ENCODE peak calls at places on chromosomes 11 and 22, in nine cellular contexts. One of them, this sample, is unnamed.

GRCh38 chr11:85040166-85040565 is 587.0 kb downstream of the DLG2 start:
- DNase-seq in brain microvascular endothelial cell: no peak
- DNase-seq in right lobe of liver: no peak
- DNase-seq in AG04450: peak; percentile 33
- DNase-seq in SK-N-SH: no peak
- DNase-seq in psoas muscle: no peak
- DNase-seq in neural progenitor cell: no peak
- DNase-seq in body of pancreas: no peak
- DNase-seq in vagina: no peak
- DNase-seq in this sample: no peak

GRCh38 chr11:60803273-60803936 is 18.3 kb downstream of the MS4A10 start:
- DNase-seq in brain microvascular endothelial cell: no peak
- DNase-seq in right lobe of liver: no peak
- DNase-seq in AG04450: no peak
- DNase-seq in SK-N-SH: no peak
- DNase-seq in psoas muscle: peak; percentile 1
- DNase-seq in neural progenitor cell: no peak
- DNase-seq in body of pancreas: no peak
- DNase-seq in vagina: no peak
- DNase-seq in this sample: no peak

GRCh38 chr22:26558246-26558895 is 31.6 kb downstream of the TPST2 start:
- DNase-seq in brain microvascular endothelial cell: peak; percentile 64
- DNase-seq in right lobe of liver: peak; percentile 54
- DNase-seq in AG04450: no peak
- DNase-seq in SK-N-SH: no peak
- DNase-seq in psoas muscle: no peak
- DNase-seq in neural progenitor cell: no peak
- DNase-seq in body of pancreas: peak; percentile 73
- DNase-seq in vagina: no peak
- DNase-seq in this sample: no peak

GRCh38 chr11:29616611-29617010 is 400.2 kb downstream of the KCNA4 start:
- DNase-seq in brain microvascular endothelial cell: peak; percentile 27
- DNase-seq in right lobe of liver: no peak
- DNase-seq in AG04450: no peak
- DNase-seq in SK-N-SH: no peak
- DNase-seq in psoas muscle: no peak
- DNase-seq in neural progenitor cell: no peak
- DNase-seq in body of pancreas: no peak
- DNase-seq in vagina: no peak
- DNase-seq in this sample: no peak

GRCh38 chr11:126186031-126186698 is 25.3 kb downstream of the RPUSD4 start:
- DNase-seq in brain microvascular endothelial cell: no peak
- DNase-seq in right lobe of liver: no peak
- DNase-seq in AG04450: no peak
- DNase-seq in SK-N-SH: no peak
- DNase-seq in psoas muscle: peak; percentile 91
- DNase-seq in neural progenitor cell: no peak
- DNase-seq in body of pancreas: no peak
- DNase-seq in vagina: no peak
- DNase-seq in this sample: peak; percentile 41

GRCh38 chr11:113587318-113587739 is 112.1 kb upstream of the DRD2 start:
- DNase-seq in brain microvascular endothelial cell: peak; percentile 6
- DNase-seq in right lobe of liver: no peak
- DNase-seq in AG04450: no peak
- DNase-seq in SK-N-SH: no peak
- DNase-seq in psoas muscle: no peak
- DNase-seq in neural progenitor cell: no peak
- DNase-seq in body of pancreas: no peak
- DNase-seq in vagina: no peak
- DNase-seq in this sample: no peak

GRCh38 chr11:77094841-77095365 is 7.7 kb upstream of the OMP start:
- DNase-seq in brain microvascular endothelial cell: no peak
- DNase-seq in right lobe of liver: peak; percentile 6
- DNase-seq in AG04450: no peak
- DNase-seq in SK-N-SH: no peak
- DNase-seq in psoas muscle: peak; percentile 39
- DNase-seq in neural progenitor cell: no peak
- DNase-seq in body of pancreas: no peak
- DNase-seq in vagina: no peak
- DNase-seq in this sample: no peak

GRCh38 chr11:35223429-35223828 is 84.5 kb downstream of the CD44 start:
- DNase-seq in brain microvascular endothelial cell: peak; percentile 77
- DNase-seq in right lobe of liver: no peak
- DNase-seq in AG04450: peak; percentile 45
- DNase-seq in SK-N-SH: peak; percentile 81
- DNase-seq in psoas muscle: no peak
- DNase-seq in neural progenitor cell: peak; percentile 30
- DNase-seq in body of pancreas: no peak
- DNase-seq in vagina: no peak
- DNase-seq in this sample: no peak

GRCh38 chr11:82790723-82791487 is 57.2 kb upstream of the FAM181B start:
- DNase-seq in brain microvascular endothelial cell: no peak
- DNase-seq in right lobe of liver: no peak
- DNase-seq in AG04450: no peak
- DNase-seq in SK-N-SH: peak; percentile 65
- DNase-seq in psoas muscle: no peak
- DNase-seq in neural progenitor cell: no peak
- DNase-seq in body of pancreas: no peak
- DNase-seq in vagina: no peak
- DNase-seq in this sample: no peak

GRCh38 chr22:37310815-37311595 is 28.7 kb downstream of the CYTH4 start:
- DNase-seq in brain microvascular endothelial cell: no peak
- DNase-seq in right lobe of liver: no peak
- DNase-seq in AG04450: no peak
- DNase-seq in SK-N-SH: no peak
- DNase-seq in psoas muscle: peak; percentile 41
- DNase-seq in neural progenitor cell: no peak
- DNase-seq in body of pancreas: peak; percentile 62
- DNase-seq in vagina: no peak
- DNase-seq in this sample: peak; percentile 46

GRCh38 chr22:37306494-37306829 is 24.2 kb downstream of the CYTH4 start:
- DNase-seq in brain microvascular endothelial cell: no peak
- DNase-seq in right lobe of liver: no peak
- DNase-seq in AG04450: no peak
- DNase-seq in SK-N-SH: no peak
- DNase-seq in psoas muscle: no peak
- DNase-seq in neural progenitor cell: no peak
- DNase-seq in body of pancreas: no peak
- DNase-seq in vagina: no peak
- DNase-seq in this sample: no peak

GRCh38 chr22:37309221-37310074 is 27.1 kb downstream of the CYTH4 start:
- DNase-seq in brain microvascular endothelial cell: no peak
- DNase-seq in right lobe of liver: no peak
- DNase-seq in AG04450: no peak
- DNase-seq in SK-N-SH: peak; percentile 81
- DNase-seq in psoas muscle: peak; percentile 39
- DNase-seq in neural progenitor cell: no peak
- DNase-seq in body of pancreas: no peak
- DNase-seq in vagina: no peak
- DNase-seq in this sample: peak; percentile 64

GRCh38 chr22:37310075-37310606 is 27.8 kb downstream of the CYTH4 start:
- DNase-seq in brain microvascular endothelial cell: no peak
- DNase-seq in right lobe of liver: no peak
- DNase-seq in AG04450: no peak
- DNase-seq in SK-N-SH: no peak
- DNase-seq in psoas muscle: no peak
- DNase-seq in neural progenitor cell: no peak
- DNase-seq in body of pancreas: no peak
- DNase-seq in vagina: no peak
- DNase-seq in this sample: no peak

DNA sequence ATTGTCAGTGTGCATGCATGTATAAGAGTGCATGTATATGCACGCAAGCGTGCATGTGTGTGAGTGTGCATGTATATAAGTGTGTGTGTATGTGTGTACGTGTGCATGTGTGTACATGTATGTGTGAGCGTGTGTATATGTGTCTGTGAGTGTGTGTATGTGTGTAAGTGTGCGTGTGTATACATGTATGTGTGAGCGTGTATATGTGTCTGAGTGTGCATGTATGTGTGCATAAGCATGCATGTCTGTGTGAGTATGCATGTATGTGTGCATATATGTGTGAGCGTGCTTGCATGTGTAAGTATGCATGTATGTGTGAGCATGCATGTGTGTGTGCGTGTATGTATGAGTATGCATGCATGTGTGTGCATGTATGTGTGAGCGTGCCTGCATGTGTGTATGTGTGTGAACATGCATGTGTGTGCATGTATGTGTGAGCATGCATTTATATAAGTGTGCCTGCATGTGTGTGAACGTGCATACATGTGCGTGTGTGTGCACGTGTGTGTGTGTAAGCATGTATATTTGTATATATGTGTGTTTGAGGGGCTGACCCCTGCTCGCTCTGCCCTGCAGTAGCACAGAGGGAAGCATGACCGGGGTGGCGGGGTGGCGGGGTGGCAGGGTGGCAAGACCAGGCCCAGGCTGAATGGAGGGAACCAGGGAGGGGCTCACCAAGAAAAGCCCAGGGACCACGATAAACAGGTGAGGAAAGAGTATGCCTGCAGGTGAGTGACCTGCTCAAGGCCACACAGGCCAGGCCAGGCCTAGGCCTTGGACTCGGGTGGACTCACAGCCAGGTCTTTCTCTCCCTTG is 26.3 kb downstream of the CYTH4 start:
- DNase-seq in brain microvascular endothelial cell: no peak
- DNase-seq in right lobe of liver: no peak
- DNase-seq in AG04450: no peak
- DNase-seq in SK-N-SH: no peak
- DNase-seq in psoas muscle: no peak
- DNase-seq in neural progenitor cell: no peak
- DNase-seq in body of pancreas: no peak
- DNase-seq in vagina: no peak
- DNase-seq in this sample: no peak
- H3K4me3 ChIP-seq in brain microvascular endothelial cell: no peak overlapping the region
- H3K4me3 ChIP-seq in right lobe of liver: no peak overlapping the region
- H3K4me3 ChIP-seq in AG04450: no peak overlapping the region
- H3K4me3 ChIP-seq in SK-N-SH: no peak overlapping the region
- H3K4me3 ChIP-seq in psoas muscle: no peak overlapping the region
- H3K4me3 ChIP-seq in neural progenitor cell: no peak overlapping the region
- H3K4me3 ChIP-seq in body of pancreas: no peak overlapping the region
- H3K4me3 ChIP-seq in vagina: no peak overlapping the region
- H3K4me3 ChIP-seq in this sample: no peak overlapping the region

GRCh38 chr11:16373768-16374167 is 17.4 kb upstream of the SOX6 start:
- DNase-seq in brain microvascular endothelial cell: no peak
- DNase-seq in right lobe of liver: no peak
- DNase-seq in AG04450: no peak
- DNase-seq in SK-N-SH: no peak
- DNase-seq in psoas muscle: no peak
- DNase-seq in neural progenitor cell: no peak
- DNase-seq in body of pancreas: no peak
- DNase-seq in vagina: no peak
- DNase-seq in this sample: no peak
- H3K27me3 ChIP-seq in brain microvascular endothelial cell: no peaks in the 10 kb centered on the region
- H3K27me3 ChIP-seq in right lobe of liver: no peaks in the 10 kb centered on the region
- H3K27me3 ChIP-seq in AG04450: no peaks in the 10 kb centered on the region
- H3K27me3 ChIP-seq in SK-N-SH: no peaks in the 10 kb centered on the region
- H3K27me3 ChIP-seq in psoas muscle: no peaks in the 10 kb centered on the region
- H3K27me3 ChIP-seq in neural progenitor cell: peaks cover 79% of the 10 kb centered on the region
- H3K27me3 ChIP-seq in body of pancreas: no peaks in the 10 kb centered on the region
- H3K27me3 ChIP-seq in vagina: no peaks in the 10 kb centered on the region
- H3K27me3 ChIP-seq in this sample: no peaks in the 10 kb centered on the region

GRCh38 chr22:40218152-40218551 is 40.4 kb downstream of the TNRC6B start:
- DNase-seq in brain microvascular endothelial cell: no peak
- DNase-seq in right lobe of liver: no peak
- DNase-seq in AG04450: no peak
- DNase-seq in SK-N-SH: no peak
- DNase-seq in psoas muscle: no peak
- DNase-seq in neural progenitor cell: no peak
- DNase-seq in body of pancreas: no peak
- DNase-seq in vagina: no peak
- DNase-seq in this sample: no peak

GRCh38 chr22:40224702-40225101 is 47.0 kb downstream of the TNRC6B start:
- DNase-seq in brain microvascular endothelial cell: no peak
- DNase-seq in right lobe of liver: no peak
- DNase-seq in AG04450: no peak
- DNase-seq in SK-N-SH: no peak
- DNase-seq in psoas muscle: no peak
- DNase-seq in neural progenitor cell: no peak
- DNase-seq in body of pancreas: no peak
- DNase-seq in vagina: no peak
- DNase-seq in this sample: no peak

GRCh38 chr22:40218723-40219294 is 41.1 kb downstream of the TNRC6B start:
- DNase-seq in brain microvascular endothelial cell: no peak
- DNase-seq in right lobe of liver: no peak
- DNase-seq in AG04450: no peak
- DNase-seq in SK-N-SH: no peak
- DNase-seq in psoas muscle: no peak
- DNase-seq in neural progenitor cell: peak; percentile 28
- DNase-seq in body of pancreas: no peak
- DNase-seq in vagina: no peak
- DNase-seq in this sample: no peak

GRCh38 chr22:40221055-40221414 is 43.3 kb downstream of the TNRC6B start:
- DNase-seq in brain microvascular endothelial cell: no peak
- DNase-seq in right lobe of liver: no peak
- DNase-seq in AG04450: no peak
- DNase-seq in SK-N-SH: no peak
- DNase-seq in psoas muscle: no peak
- DNase-seq in neural progenitor cell: no peak
- DNase-seq in body of pancreas: no peak
- DNase-seq in vagina: no peak
- DNase-seq in this sample: no peak

DNA sequence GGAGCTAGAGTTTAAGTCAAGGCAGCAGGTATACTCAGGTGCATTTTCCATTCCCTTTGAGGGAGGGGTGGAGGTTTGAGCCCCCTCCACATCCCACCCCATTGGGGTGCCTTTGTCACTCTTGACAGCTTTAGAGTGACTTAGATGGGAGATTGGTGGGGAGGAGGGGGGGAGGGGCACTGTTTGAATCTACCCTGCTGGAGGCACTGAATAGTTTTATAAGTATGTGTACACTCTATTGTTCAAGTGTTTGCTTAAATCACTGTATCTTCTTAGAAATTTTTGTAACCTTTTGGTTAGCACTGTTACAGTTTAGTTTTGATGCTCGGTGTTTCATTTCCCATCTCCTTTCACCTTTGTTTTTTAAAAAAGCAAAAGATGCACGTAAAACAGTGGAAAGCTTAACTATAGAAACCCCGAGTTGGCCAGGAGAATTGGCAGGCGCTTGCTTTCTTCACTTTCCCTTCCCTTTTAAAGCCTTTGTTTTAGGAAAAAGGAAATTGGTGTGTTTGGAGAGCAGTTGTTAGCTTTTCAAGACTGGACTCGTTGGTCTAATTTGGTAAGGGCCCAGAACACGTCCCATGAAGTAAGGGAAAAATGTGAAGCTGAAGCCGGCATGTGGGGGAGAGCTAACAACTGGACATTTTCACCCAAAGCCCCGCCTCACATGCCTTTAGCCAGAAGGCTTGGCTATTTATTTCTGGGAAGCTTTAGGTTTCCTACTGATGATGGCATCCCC is 42.8 kb downstream of the TNRC6B start:
- DNase-seq in brain microvascular endothelial cell: no peak
- DNase-seq in right lobe of liver: no peak
- DNase-seq in AG04450: no peak
- DNase-seq in SK-N-SH: no peak
- DNase-seq in psoas muscle: no peak
- DNase-seq in neural progenitor cell: no peak
- DNase-seq in body of pancreas: no peak
- DNase-seq in vagina: no peak
- DNase-seq in this sample: no peak
- H3K4me3 ChIP-seq in brain microvascular endothelial cell: no peak overlapping the region
- H3K4me3 ChIP-seq in right lobe of liver: no peak overlapping the region
- H3K4me3 ChIP-seq in AG04450: no peak overlapping the region
- H3K4me3 ChIP-seq in SK-N-SH: no peak overlapping the region
- H3K4me3 ChIP-seq in psoas muscle: no peak overlapping the region
- H3K4me3 ChIP-seq in neural progenitor cell: no peak overlapping the region
- H3K4me3 ChIP-seq in body of pancreas: no peak overlapping the region
- H3K4me3 ChIP-seq in vagina: no peak overlapping the region
- H3K4me3 ChIP-seq in this sample: no peak overlapping the region

GRCh38 chr11:27701262-27702105 is 1.2 kb upstream of the BDNF start:
- DNase-seq in brain microvascular endothelial cell: peak; percentile 82
- DNase-seq in right lobe of liver: no peak
- DNase-seq in AG04450: no peak
- DNase-seq in SK-N-SH: peak; percentile 38
- DNase-seq in psoas muscle: peak; percentile 54
- DNase-seq in neural progenitor cell: peak; percentile 55
- DNase-seq in body of pancreas: no peak
- DNase-seq in vagina: no peak
- DNase-seq in this sample: peak; percentile 24
- H3K27me3 ChIP-seq in brain microvascular endothelial cell: no peaks in the 10 kb centered on the region
- H3K27me3 ChIP-seq in right lobe of liver: no peaks in the 10 kb centered on the region
- H3K27me3 ChIP-seq in AG04450: no peaks in the 10 kb centered on the region
- H3K27me3 ChIP-seq in SK-N-SH: no peaks in the 10 kb centered on the region
- H3K27me3 ChIP-seq in psoas muscle: peaks cover 3% of the 10 kb centered on the region
- H3K27me3 ChIP-seq in neural progenitor cell: peaks cover 53% of the 10 kb centered on the region
- H3K27me3 ChIP-seq in body of pancreas: no peaks in the 10 kb centered on the region
- H3K27me3 ChIP-seq in vagina: no peaks in the 10 kb centered on the region
- H3K27me3 ChIP-seq in this sample: peaks cover 38% of the 10 kb centered on the region

This sample was measured in H7.